ENCODE peak calls at places on chromosomes 2 and 18, in seven cellular contexts. I is psoas muscle, N is adrenal gland, U is heart left ventricle, E is AG04450, O is pancreas, K is tibial nerve. B is an unnamed sample.

GRCh38 chr18:33901894-33902512 is 322.7 kb downstream of the NOL4 start:
- DNase-seq in I (no peak), N (no peak), U (no peak), E (no peak), O (no peak), K (no peak), B (no peak)

GRCh38 chr2:190627881-190628412 is 20.9 kb upstream of the NAB1 start:
- DNase-seq in I (no peak), N (no peak), U (peak; percentile 69), E (no peak), O (no peak), K (no peak), B (no peak)

GRCh38 chr2:38697116-38697840 is 31.4 kb downstream of the GALM start:
- DNase-seq in I (no peak), N (peak; percentile 69), U (no peak), E (no peak), O (peak; percentile 58), K (no peak), B (no peak)

GRCh38 chr2:134169788-134170187 is 84.1 kb upstream of the MGAT5 start:
- DNase-seq in I (no peak), N (no peak), U (no peak), E (no peak), O (no peak), K (no peak), B (no peak)

GRCh38 chr2:125684256-125684655 is 971.7 kb upstream of the GYPC start:
- DNase-seq in I (no peak), N (no peak), U (no peak), E (no peak), O (no peak), K (no peak), B (no peak)

GRCh38 chr2:37506407-37507068 is 162.1 kb downstream of the QPCT start:
- DNase-seq in I (no peak), N (no peak), U (peak; percentile 25), E (peak; percentile 6), O (no peak), K (no peak), B (no peak)

GRCh38 chr2:112640467-112640799 is 5.3 kb upstream of the SLC20A1 start:
- DNase-seq in I (no peak), N (no peak), U (no peak), E (no peak), O (no peak), K (no peak), B (no peak)

GRCh38 chr2:144350151-144350802 is 169.6 kb downstream of the ZEB2 start:
- DNase-seq in I (no peak), N (no peak), U (peak; percentile 27), E (no peak), O (no peak), K (no peak), B (no peak)

GRCh38 chr2:75454221-75454620 is 106.5 kb downstream of the EVA1A start:
- DNase-seq in I (no peak), N (no peak), U (no peak), E (no peak), O (no peak), K (no peak), B (no peak)

GRCh38 chr2:71190959-71191943 is 35.7 kb downstream of the PAIP2B start:
- DNase-seq in I (no peak), N (peak; percentile 29), U (no peak), E (no peak), O (no peak), K (no peak), B (peak; percentile 20)

GRCh38 chr2:172535119-172535518 is 20.8 kb upstream of the PDK1 start:
- DNase-seq in I (no peak), N (no peak), U (no peak), E (no peak), O (no peak), K (no peak), B (no peak)

GRCh38 chr2:33068261-33068660 is 121.5 kb downstream of the LTBP1 start:
- DNase-seq in I (no peak), N (no peak), U (no peak), E (peak; percentile 45), O (no peak), K (no peak), B (no peak)

GRCh38 chr2:41806286-41806685 is 241.5 kb upstream of the PKDCC start:
- DNase-seq in I (no peak), N (no peak), U (no peak), E (no peak), O (no peak), K (no peak), B (no peak)

GRCh38 chr2:9918275-9918674 is 33.2 kb upstream of the GRHL1 start:
- DNase-seq in I (no peak), N (no peak), U (no peak), E (no peak), O (no peak), K (no peak), B (no peak)

GRCh38 chr2:97861177-97861576 is 134.6 kb downstream of the TMEM131 start:
- DNase-seq in I (no peak), N (no peak), U (no peak), E (no peak), O (no peak), K (no peak), B (no peak)

GRCh38 chr2:97857553-97857952 is 138.2 kb downstream of the TMEM131 start:
- DNase-seq in I (no peak), N (no peak), U (no peak), E (no peak), O (no peak), K (no peak), B (no peak)

GRCh38 chr2:97863829-97864228 is 131.9 kb downstream of the TMEM131 start:
- DNase-seq in I (no peak), N (no peak), U (no peak), E (no peak), O (no peak), K (no peak), B (no peak)

GRCh38 chr2:97858442-97858841 is 137.3 kb downstream of the TMEM131 start:
- DNase-seq in I (no peak), N (no peak), U (no peak), E (no peak), O (no peak), K (no peak), B (no peak)
- TF ChIP-seq CTCF in I (no peak), N (no peak), U (no peak), E (no peak), O (no peak), K (no peak), B (no peak)

DNA sequence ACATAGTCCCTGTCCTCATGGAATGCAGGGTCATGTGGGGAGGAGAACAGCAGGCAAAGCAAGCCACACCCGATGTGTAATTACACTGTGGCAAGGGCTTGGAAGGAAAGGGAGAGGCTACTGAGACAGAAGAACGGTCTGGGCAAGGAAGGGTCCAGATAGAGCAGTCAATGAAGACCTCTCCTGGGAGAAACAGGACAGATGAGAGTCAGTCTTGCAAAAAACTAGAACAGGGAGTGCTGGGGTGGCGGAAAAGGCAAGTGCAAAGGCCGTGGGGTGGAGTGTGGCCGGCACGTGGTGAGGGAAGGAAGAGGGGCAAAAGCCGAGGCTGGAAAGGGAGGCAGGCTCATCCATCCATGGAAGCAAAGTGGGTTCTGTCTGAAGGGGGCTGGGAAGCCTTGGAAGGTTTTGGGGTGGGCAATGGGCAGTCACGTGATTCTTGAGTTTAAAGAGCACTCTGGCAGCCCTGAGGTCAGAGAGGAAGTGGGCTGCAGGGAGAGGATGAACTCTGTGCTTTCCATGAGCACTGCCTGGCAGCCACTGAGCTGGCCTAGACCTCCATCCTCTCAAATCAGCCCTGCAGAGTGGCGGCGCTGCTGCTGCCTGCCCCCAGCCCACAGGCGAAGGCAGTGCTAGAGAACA is 182.2 kb downstream of the INHBB start:
- DNase-seq in I (no peak), N (no peak), U (no peak), E (no peak), O (no peak), K (no peak), B (no peak)
- TF ChIP-seq CTCF in I (no peak), N (no peak), U (no peak), E (no peak), O (no peak), K (no peak), B (no peak)

GRCh38 chr18:80037300-80037699 is 3.1 kb downstream of the RBFA start:
- DNase-seq in I (no peak), N (no peak), U (no peak), E (no peak), O (no peak), K (no peak), B (no peak)

GRCh38 chr18:80033181-80034067 is 810 bp upstream of the RBFA start:
- DNase-seq in I (no peak), N (no peak), U (no peak), E (no peak), O (no peak), K (no peak), B (no peak)

GRCh38 chr18:80035997-80036396 is 1.8 kb downstream of the RBFA start:
- DNase-seq in I (no peak), N (no peak), U (no peak), E (no peak), O (no peak), K (no peak), B (no peak)

GRCh38 chr18:80034068-80034851 is at the start of gene RBFA:
- DNase-seq in I (peak; percentile 100), N (peak; percentile 99), U (peak; percentile 100), E (peak; percentile 98), O (peak; percentile 100), K (peak; percentile 98), B (peak; percentile 90)

DNA sequence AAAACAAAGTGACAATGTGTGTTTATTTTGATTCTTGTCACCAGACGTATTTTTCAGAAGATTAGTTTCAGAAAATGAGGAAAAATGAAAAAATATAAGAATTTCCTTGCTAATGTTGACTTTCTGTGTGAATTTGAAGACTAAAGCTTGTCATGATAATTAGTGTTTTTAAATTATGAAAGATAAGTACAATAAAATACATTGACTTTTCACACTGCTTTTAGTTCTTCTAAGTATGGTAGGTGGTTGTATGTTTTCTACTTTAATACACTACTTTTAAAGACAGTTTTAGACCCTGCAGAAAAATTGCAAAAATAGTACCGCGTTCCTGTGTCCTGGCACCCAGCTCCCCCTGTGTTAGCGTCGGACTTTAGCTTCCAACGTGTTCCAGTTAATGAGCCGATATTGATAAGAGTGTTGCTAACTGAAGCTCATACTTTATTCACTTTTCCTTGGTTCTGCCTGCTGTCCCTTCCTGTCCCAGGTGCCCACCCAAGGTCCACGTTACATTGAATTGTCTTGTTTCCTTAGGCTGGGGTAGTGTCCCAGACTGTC is 695 bp downstream of the RBFA start:
- DNase-seq in I (no peak), N (no peak), U (no peak), E (no peak), O (no peak), K (no peak), B (no peak)
- TF ChIP-seq CTCF in I (no peak), N (no peak), U (no peak), E (no peak), O (no peak), K (peak; percentile 4), B (no peak)

DNA sequence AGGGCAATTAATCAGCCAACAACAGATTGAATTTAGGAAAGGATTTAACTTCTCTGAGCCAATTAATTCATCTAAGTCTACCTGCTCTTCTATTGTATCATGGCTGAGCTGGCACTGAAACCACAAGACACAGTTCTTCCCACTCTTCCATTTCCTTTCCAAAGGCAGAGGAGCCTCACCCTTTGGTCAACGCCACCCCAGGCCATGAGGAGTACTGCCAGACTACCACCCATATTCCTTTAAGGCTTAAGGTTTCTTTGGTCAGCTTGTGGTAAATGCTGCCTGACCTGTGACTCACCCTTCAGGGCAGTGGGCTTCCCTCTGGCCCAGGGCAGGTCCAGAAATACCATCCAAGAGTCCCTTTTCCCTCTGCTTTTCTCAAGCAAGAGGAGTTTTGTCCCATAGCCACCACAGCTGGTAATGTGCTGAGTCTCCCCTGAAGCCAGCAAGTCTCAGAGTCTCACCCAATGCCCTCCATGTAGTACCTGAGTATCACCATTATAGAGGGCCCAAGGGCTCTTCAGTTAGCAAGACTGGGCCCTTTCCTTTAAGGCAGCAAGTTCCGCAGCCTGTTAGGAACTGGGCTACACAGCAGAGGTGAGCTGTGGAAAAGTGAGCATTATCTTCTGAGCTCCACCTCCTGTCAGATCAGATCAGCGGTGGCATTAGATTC is 900.5 kb upstream of the CRIM1 start:
- DNase-seq in I (no peak), N (no peak), U (no peak), E (no peak), O (no peak), K (no peak), B (no peak)
- TF ChIP-seq CTCF in I (no peak), N (no peak), U (no peak), E (no peak), O (no peak), K (no peak), B (no peak)

B was measured in AG09309.